ENCODE peak calls at places on chromosomes 3 and 15, in ten cellular contexts. One of them, this sample, is unnamed.
A peak's percentile ranks its signal among the peaks of the same experiment; 100 is the strongest.

GRCh38 chr15:86373147-86373546 is 293.5 kb downstream of the AGBL1 start:
- DNase-seq in T-helper 9 cell: no peak
- DNase-seq in stimulated activated CD4-positive, alpha-beta T cell treated with anti-CD3 and anti-CD28 coated beads, Interleukin-12 subunit alpha, Interleukin-12 subunit beta, amount 100 ng/mL, for 4 hours: no peak
- DNase-seq in HTR-8/SVneo: no peak
- DNase-seq in GM18507: no peak
- DNase-seq in activated T-cell treated with anti-CD3 and anti-CD28 coated beads for 4 hours: no peak
- DNase-seq in putamen: no peak
- DNase-seq in adrenal gland: no peak
- DNase-seq in upper lobe of right lung: no peak
- DNase-seq in iPS-NIHi11: no peak
- DNase-seq in this sample: no peak

GRCh38 chr3:89184596-89184995 is 77.2 kb downstream of the EPHA3 start:
- DNase-seq in T-helper 9 cell: no peak
- DNase-seq in stimulated activated CD4-positive, alpha-beta T cell treated with anti-CD3 and anti-CD28 coated beads, Interleukin-12 subunit alpha, Interleukin-12 subunit beta, amount 100 ng/mL, for 4 hours: no peak
- DNase-seq in activated T-cell treated with anti-CD3 and anti-CD28 coated beads for 4 hours: no peak
- DNase-seq in adrenal gland: no peak
- DNase-seq in putamen: no peak
- DNase-seq in GM18507: no peak
- DNase-seq in HTR-8/SVneo: no peak
- DNase-seq in iPS-NIHi11: no peak
- DNase-seq in upper lobe of right lung: no peak
- DNase-seq in this sample: no peak

GRCh38 chr15:71448688-71449114 is 333.4 kb downstream of the THSD4 start:
- DNase-seq in stimulated activated CD4-positive, alpha-beta T cell treated with anti-CD3 and anti-CD28 coated beads, Interleukin-12 subunit alpha, Interleukin-12 subunit beta, amount 100 ng/mL, for 4 hours: no peak
- DNase-seq in HTR-8/SVneo: peak; percentile 48
- DNase-seq in GM18507: no peak
- DNase-seq in adrenal gland: peak; percentile 80
- DNase-seq in activated T-cell treated with anti-CD3 and anti-CD28 coated beads for 4 hours: no peak
- DNase-seq in upper lobe of right lung: no peak
- DNase-seq in putamen: peak; percentile 37
- DNase-seq in T-helper 9 cell: no peak
- DNase-seq in iPS-NIHi11: peak; percentile 65
- DNase-seq in this sample: no peak

GRCh38 chr3:141305436-141305835 is 62.9 kb upstream of the ZBTB38 start:
- DNase-seq in activated T-cell treated with anti-CD3 and anti-CD28 coated beads for 4 hours: no peak
- DNase-seq in stimulated activated CD4-positive, alpha-beta T cell treated with anti-CD3 and anti-CD28 coated beads, Interleukin-12 subunit alpha, Interleukin-12 subunit beta, amount 100 ng/mL, for 4 hours: no peak
- DNase-seq in HTR-8/SVneo: no peak
- DNase-seq in iPS-NIHi11: no peak
- DNase-seq in GM18507: no peak
- DNase-seq in putamen: no peak
- DNase-seq in upper lobe of right lung: no peak
- DNase-seq in T-helper 9 cell: no peak
- DNase-seq in adrenal gland: no peak
- DNase-seq in this sample: no peak

GRCh38 chr3:13016083-13016725 is 57.0 kb downstream of the IQSEC1 start:
- DNase-seq in stimulated activated CD4-positive, alpha-beta T cell treated with anti-CD3 and anti-CD28 coated beads, Interleukin-12 subunit alpha, Interleukin-12 subunit beta, amount 100 ng/mL, for 4 hours: no peak
- DNase-seq in upper lobe of right lung: peak; percentile 81
- DNase-seq in activated T-cell treated with anti-CD3 and anti-CD28 coated beads for 4 hours: no peak
- DNase-seq in GM18507: no peak
- DNase-seq in putamen: no peak
- DNase-seq in HTR-8/SVneo: no peak
- DNase-seq in adrenal gland: peak; percentile 83
- DNase-seq in iPS-NIHi11: no peak
- DNase-seq in T-helper 9 cell: peak; percentile 38
- DNase-seq in this sample: peak; percentile 92

GRCh38 chr15:57948554-57949289 is 116.8 kb downstream of the ALDH1A2 start:
- DNase-seq in T-helper 9 cell: no peak
- DNase-seq in GM18507: no peak
- DNase-seq in iPS-NIHi11: no peak
- DNase-seq in putamen: no peak
- DNase-seq in adrenal gland: no peak
- DNase-seq in activated T-cell treated with anti-CD3 and anti-CD28 coated beads for 4 hours: no peak
- DNase-seq in upper lobe of right lung: no peak
- DNase-seq in HTR-8/SVneo: no peak
- DNase-seq in stimulated activated CD4-positive, alpha-beta T cell treated with anti-CD3 and anti-CD28 coated beads, Interleukin-12 subunit alpha, Interleukin-12 subunit beta, amount 100 ng/mL, for 4 hours: no peak
- DNase-seq in this sample: no peak

GRCh38 chr3:71254658-71255057 is 328.9 kb downstream of the FOXP1 start:
- DNase-seq in adrenal gland: no peak
- DNase-seq in GM18507: no peak
- DNase-seq in activated T-cell treated with anti-CD3 and anti-CD28 coated beads for 4 hours: no peak
- DNase-seq in HTR-8/SVneo: no peak
- DNase-seq in T-helper 9 cell: no peak
- DNase-seq in stimulated activated CD4-positive, alpha-beta T cell treated with anti-CD3 and anti-CD28 coated beads, Interleukin-12 subunit alpha, Interleukin-12 subunit beta, amount 100 ng/mL, for 4 hours: no peak
- DNase-seq in upper lobe of right lung: no peak
- DNase-seq in iPS-NIHi11: no peak
- DNase-seq in putamen: no peak
- DNase-seq in this sample: no peak

GRCh38 chr3:50068134-50068533 is 20.6 kb upstream of the RBM5 start:
- DNase-seq in stimulated activated CD4-positive, alpha-beta T cell treated with anti-CD3 and anti-CD28 coated beads, Interleukin-12 subunit alpha, Interleukin-12 subunit beta, amount 100 ng/mL, for 4 hours: no peak
- DNase-seq in putamen: no peak
- DNase-seq in iPS-NIHi11: no peak
- DNase-seq in upper lobe of right lung: no peak
- DNase-seq in activated T-cell treated with anti-CD3 and anti-CD28 coated beads for 4 hours: no peak
- DNase-seq in GM18507: no peak
- DNase-seq in HTR-8/SVneo: no peak
- DNase-seq in T-helper 9 cell: no peak
- DNase-seq in adrenal gland: no peak
- DNase-seq in this sample: no peak

GRCh38 chr3:194773216-194773615 is 87.5 kb downstream of the FAM43A start:
- DNase-seq in upper lobe of right lung: no peak
- DNase-seq in HTR-8/SVneo: peak; percentile 38
- DNase-seq in iPS-NIHi11: no peak
- DNase-seq in putamen: no peak
- DNase-seq in stimulated activated CD4-positive, alpha-beta T cell treated with anti-CD3 and anti-CD28 coated beads, Interleukin-12 subunit alpha, Interleukin-12 subunit beta, amount 100 ng/mL, for 4 hours: no peak
- DNase-seq in T-helper 9 cell: no peak
- DNase-seq in activated T-cell treated with anti-CD3 and anti-CD28 coated beads for 4 hours: no peak
- DNase-seq in adrenal gland: peak; percentile 61
- DNase-seq in GM18507: no peak
- DNase-seq in this sample: no peak

GRCh38 chr3:197736010-197736490 is 654 bp downstream of the RUBCN start:
- DNase-seq in T-helper 9 cell: peak; percentile 32
- DNase-seq in stimulated activated CD4-positive, alpha-beta T cell treated with anti-CD3 and anti-CD28 coated beads, Interleukin-12 subunit alpha, Interleukin-12 subunit beta, amount 100 ng/mL, for 4 hours: peak; percentile 38
- DNase-seq in GM18507: no peak
- DNase-seq in upper lobe of right lung: peak; percentile 62
- DNase-seq in activated T-cell treated with anti-CD3 and anti-CD28 coated beads for 4 hours: peak; percentile 23
- DNase-seq in iPS-NIHi11: peak; percentile 43
- DNase-seq in adrenal gland: peak; percentile 64
- DNase-seq in HTR-8/SVneo: no peak
- DNase-seq in putamen: no peak
- DNase-seq in this sample: no peak

GRCh38 chr3:29514170-29514569 is 233.3 kb downstream of the RBMS3 start:
- DNase-seq in upper lobe of right lung: no peak
- DNase-seq in iPS-NIHi11: no peak
- DNase-seq in stimulated activated CD4-positive, alpha-beta T cell treated with anti-CD3 and anti-CD28 coated beads, Interleukin-12 subunit alpha, Interleukin-12 subunit beta, amount 100 ng/mL, for 4 hours: no peak
- DNase-seq in HTR-8/SVneo: no peak
- DNase-seq in adrenal gland: no peak
- DNase-seq in GM18507: no peak
- DNase-seq in T-helper 9 cell: no peak
- DNase-seq in putamen: no peak
- DNase-seq in activated T-cell treated with anti-CD3 and anti-CD28 coated beads for 4 hours: no peak
- DNase-seq in this sample: no peak

This sample was measured in chondrocyte.